ENCODE peak calls at places on chromosome 12, in nine cellular contexts. One of them, this sample, is unnamed.
A peak's percentile ranks its signal among the peaks of the same experiment; 100 is the strongest.

GRCh38 chr12:3725267-3726115 is 27.4 kb downstream of the CRACR2A start:
- DNase-seq in brain microvascular endothelial cell: no peak
- DNase-seq in astrocyte: no peak
- DNase-seq in Panc1: no peak
- DNase-seq in HFFc6: no peak
- DNase-seq in choroid plexus epithelial cell: peak; percentile 29
- DNase-seq in astrocyte of the spinal cord: no peak
- DNase-seq in uterus: no peak
- DNase-seq in GM13976: no peak
- DNase-seq in this sample: peak; percentile 17

GRCh38 chr12:61780435-61780834 is 479.8 kb upstream of the USP15 start:
- DNase-seq in brain microvascular endothelial cell: no peak
- DNase-seq in astrocyte: no peak
- DNase-seq in Panc1: no peak
- DNase-seq in HFFc6: no peak
- DNase-seq in choroid plexus epithelial cell: no peak
- DNase-seq in astrocyte of the spinal cord: no peak
- DNase-seq in uterus: no peak
- DNase-seq in GM13976: no peak
- DNase-seq in this sample: no peak

GRCh38 chr12:87848248-87848868 is 180.8 kb downstream of the C12orf50 start:
- DNase-seq in brain microvascular endothelial cell: peak; percentile 67
- DNase-seq in astrocyte: peak; percentile 51
- DNase-seq in Panc1: peak; percentile 38
- DNase-seq in HFFc6: peak; percentile 43
- DNase-seq in choroid plexus epithelial cell: peak; percentile 93
- DNase-seq in astrocyte of the spinal cord: peak; percentile 82
- DNase-seq in uterus: no peak
- DNase-seq in GM13976: peak; percentile 15
- DNase-seq in this sample: peak; percentile 58

GRCh38 chr12:130669205-130669557 is 46.9 kb downstream of the RIMBP2 start:
- DNase-seq in brain microvascular endothelial cell: no peak
- DNase-seq in astrocyte: no peak
- DNase-seq in Panc1: no peak
- DNase-seq in HFFc6: no peak
- DNase-seq in choroid plexus epithelial cell: no peak
- DNase-seq in astrocyte of the spinal cord: no peak
- DNase-seq in uterus: no peak
- DNase-seq in GM13976: no peak
- DNase-seq in this sample: no peak

GRCh38 chr12:52207106-52207505 is 15.3 kb upstream of the KRT80 start:
- DNase-seq in brain microvascular endothelial cell: no peak
- DNase-seq in astrocyte: no peak
- DNase-seq in Panc1: no peak
- DNase-seq in HFFc6: no peak
- DNase-seq in choroid plexus epithelial cell: no peak
- DNase-seq in astrocyte of the spinal cord: no peak
- DNase-seq in uterus: no peak
- DNase-seq in GM13976: peak; percentile 16
- DNase-seq in this sample: no peak

GRCh38 chr12:95022477-95022876 is 19.0 kb upstream of the NDUFA12 start:
- DNase-seq in brain microvascular endothelial cell: no peak
- DNase-seq in astrocyte: no peak
- DNase-seq in Panc1: no peak
- DNase-seq in HFFc6: no peak
- DNase-seq in choroid plexus epithelial cell: peak; percentile 4
- DNase-seq in astrocyte of the spinal cord: no peak
- DNase-seq in uterus: no peak
- DNase-seq in GM13976: no peak
- DNase-seq in this sample: no peak

GRCh38 chr12:45583011-45583657 is 146.4 kb upstream of the ARID2 start:
- DNase-seq in brain microvascular endothelial cell: peak; percentile 79
- DNase-seq in astrocyte: peak; percentile 69
- DNase-seq in Panc1: no peak
- DNase-seq in HFFc6: no peak
- DNase-seq in choroid plexus epithelial cell: peak; percentile 41
- DNase-seq in astrocyte of the spinal cord: peak; percentile 11
- DNase-seq in uterus: no peak
- DNase-seq in GM13976: no peak
- DNase-seq in this sample: no peak

GRCh38 chr12:123267991-123268843 is 3.4 kb downstream of the CDK2AP1 start:
- DNase-seq in brain microvascular endothelial cell: no peak
- DNase-seq in astrocyte: peak; percentile 15
- DNase-seq in Panc1: no peak
- DNase-seq in HFFc6: no peak
- DNase-seq in choroid plexus epithelial cell: no peak
- DNase-seq in astrocyte of the spinal cord: peak; percentile 25
- DNase-seq in uterus: no peak
- DNase-seq in GM13976: no peak
- DNase-seq in this sample: peak; percentile 13

GRCh38 chr12:123983822-123984485 is 10.9 kb downstream of the ZNF664 start:
- DNase-seq in brain microvascular endothelial cell: peak; percentile 40
- DNase-seq in astrocyte: peak; percentile 40
- DNase-seq in Panc1: no peak
- DNase-seq in HFFc6: peak; percentile 53
- DNase-seq in choroid plexus epithelial cell: peak; percentile 90
- DNase-seq in astrocyte of the spinal cord: peak; percentile 73
- DNase-seq in uterus: peak; percentile 41
- DNase-seq in GM13976: peak; percentile 39
- DNase-seq in this sample: peak; percentile 76

GRCh38 chr12:57838594-57839302 is 7.8 kb downstream of the CTDSP2 start:
- DNase-seq in brain microvascular endothelial cell: no peak
- DNase-seq in astrocyte: no peak
- DNase-seq in Panc1: no peak
- DNase-seq in HFFc6: no peak
- DNase-seq in choroid plexus epithelial cell: peak; percentile 33
- DNase-seq in astrocyte of the spinal cord: no peak
- DNase-seq in uterus: no peak
- DNase-seq in GM13976: no peak
- DNase-seq in this sample: no peak

GRCh38 chr12:76863005-76863670 is 15.7 kb downstream of the CSRP2 start:
- DNase-seq in brain microvascular endothelial cell: peak; percentile 53
- DNase-seq in astrocyte: peak; percentile 93
- DNase-seq in Panc1: no peak
- DNase-seq in HFFc6: peak; percentile 75
- DNase-seq in choroid plexus epithelial cell: peak; percentile 48
- DNase-seq in astrocyte of the spinal cord: peak; percentile 73
- DNase-seq in uterus: no peak
- DNase-seq in GM13976: no peak
- DNase-seq in this sample: peak; percentile 98

GRCh38 chr12:130044991-130045621 is 117.2 kb upstream of the FZD10 start:
- DNase-seq in brain microvascular endothelial cell: no peak
- DNase-seq in astrocyte: no peak
- DNase-seq in Panc1: no peak
- DNase-seq in HFFc6: no peak
- DNase-seq in choroid plexus epithelial cell: no peak
- DNase-seq in astrocyte of the spinal cord: no peak
- DNase-seq in uterus: no peak
- DNase-seq in GM13976: no peak
- DNase-seq in this sample: no peak

GRCh38 chr12:47812797-47813490 is 6.8 kb downstream of the HDAC7 start:
- DNase-seq in brain microvascular endothelial cell: peak; percentile 78
- DNase-seq in astrocyte: peak; percentile 84
- DNase-seq in Panc1: no peak
- DNase-seq in HFFc6: peak; percentile 83
- DNase-seq in choroid plexus epithelial cell: peak; percentile 90
- DNase-seq in astrocyte of the spinal cord: peak; percentile 93
- DNase-seq in uterus: peak; percentile 92
- DNase-seq in GM13976: peak; percentile 93
- DNase-seq in this sample: peak; percentile 81

GRCh38 chr12:13982010-13982409 is 608 bp upstream of the GRIN2B start:
- DNase-seq in brain microvascular endothelial cell: no peak
- DNase-seq in astrocyte: no peak
- DNase-seq in Panc1: no peak
- DNase-seq in HFFc6: no peak
- DNase-seq in choroid plexus epithelial cell: no peak
- DNase-seq in astrocyte of the spinal cord: no peak
- DNase-seq in uterus: no peak
- DNase-seq in GM13976: peak; percentile 27
- DNase-seq in this sample: no peak

GRCh38 chr12:121610239-121611149 is 15.8 kb upstream of the ORAI1 start:
- DNase-seq in brain microvascular endothelial cell: no peak
- DNase-seq in astrocyte: no peak
- DNase-seq in Panc1: no peak
- DNase-seq in HFFc6: peak; percentile 30
- DNase-seq in choroid plexus epithelial cell: peak; percentile 22
- DNase-seq in astrocyte of the spinal cord: no peak
- DNase-seq in uterus: peak; percentile 79
- DNase-seq in GM13976: peak; percentile 15
- DNase-seq in this sample: peak; percentile 55

GRCh38 chr12:29149691-29150382 is 759 bp downstream of the FAR2 start:
- DNase-seq in brain microvascular endothelial cell: no peak
- DNase-seq in astrocyte: no peak
- DNase-seq in Panc1: no peak
- DNase-seq in HFFc6: no peak
- DNase-seq in choroid plexus epithelial cell: no peak
- DNase-seq in astrocyte of the spinal cord: no peak
- DNase-seq in uterus: no peak
- DNase-seq in GM13976: peak; percentile 36
- DNase-seq in this sample: no peak

GRCh38 chr12:56257491-56258067 is 605 bp downstream of the ANKRD52 start:
- DNase-seq in brain microvascular endothelial cell: no peak
- DNase-seq in astrocyte: peak; percentile 18
- DNase-seq in Panc1: no peak
- DNase-seq in HFFc6: no peak
- DNase-seq in choroid plexus epithelial cell: peak; percentile 36
- DNase-seq in astrocyte of the spinal cord: peak; percentile 39
- DNase-seq in uterus: no peak
- DNase-seq in GM13976: peak; percentile 51
- DNase-seq in this sample: no peak

GRCh38 chr12:56255671-56256070 is 2.5 kb downstream of the ANKRD52 start:
- DNase-seq in brain microvascular endothelial cell: no peak
- DNase-seq in astrocyte: no peak
- DNase-seq in Panc1: no peak
- DNase-seq in HFFc6: no peak
- DNase-seq in choroid plexus epithelial cell: no peak
- DNase-seq in astrocyte of the spinal cord: no peak
- DNase-seq in uterus: no peak
- DNase-seq in GM13976: no peak
- DNase-seq in this sample: no peak

GRCh38 chr12:56257071-56257470 is 1.1 kb downstream of the ANKRD52 start:
- DNase-seq in brain microvascular endothelial cell: no peak
- DNase-seq in astrocyte: no peak
- DNase-seq in Panc1: no peak
- DNase-seq in HFFc6: no peak
- DNase-seq in choroid plexus epithelial cell: no peak
- DNase-seq in astrocyte of the spinal cord: no peak
- DNase-seq in uterus: no peak
- DNase-seq in GM13976: no peak
- DNase-seq in this sample: no peak

GRCh38 chr12:56258068-56258819 is at the start of gene ANKRD52:
- DNase-seq in brain microvascular endothelial cell: peak; percentile 43
- DNase-seq in astrocyte: peak; percentile 66
- DNase-seq in Panc1: no peak
- DNase-seq in HFFc6: peak; percentile 66
- DNase-seq in choroid plexus epithelial cell: peak; percentile 67
- DNase-seq in astrocyte of the spinal cord: peak; percentile 69
- DNase-seq in uterus: peak; percentile 75
- DNase-seq in GM13976: peak; percentile 97
- DNase-seq in this sample: peak; percentile 83

GRCh38 chr12:56256326-56256960 is 1.7 kb downstream of the ANKRD52 start:
- DNase-seq in brain microvascular endothelial cell: no peak
- DNase-seq in astrocyte: peak; percentile 26
- DNase-seq in Panc1: no peak
- DNase-seq in HFFc6: peak; percentile 15
- DNase-seq in choroid plexus epithelial cell: peak; percentile 18
- DNase-seq in astrocyte of the spinal cord: peak; percentile 46
- DNase-seq in uterus: no peak
- DNase-seq in GM13976: peak; percentile 26
- DNase-seq in this sample: peak; percentile 46
- TF ChIP-seq CTCF in brain microvascular endothelial cell: peak; percentile 50
- TF ChIP-seq CTCF in astrocyte: no peak
- TF ChIP-seq CTCF in Panc1: no peak
- TF ChIP-seq CTCF in HFFc6: peak; percentile 49
- TF ChIP-seq CTCF in choroid plexus epithelial cell: peak; percentile 35
- TF ChIP-seq CTCF in astrocyte of the spinal cord: no peak
- TF ChIP-seq CTCF in uterus: no peak
- TF ChIP-seq CTCF in GM13976: no peak
- TF ChIP-seq CTCF in this sample: peak; percentile 17

GRCh38 chr12:132329036-132329738 is at the start of gene GALNT9:
- DNase-seq in brain microvascular endothelial cell: no peak
- DNase-seq in astrocyte: no peak
- DNase-seq in Panc1: no peak
- DNase-seq in HFFc6: no peak
- DNase-seq in choroid plexus epithelial cell: peak; percentile 23
- DNase-seq in astrocyte of the spinal cord: no peak
- DNase-seq in uterus: no peak
- DNase-seq in GM13976: no peak
- DNase-seq in this sample: no peak
- TF ChIP-seq CTCF in brain microvascular endothelial cell: no peak
- TF ChIP-seq CTCF in astrocyte: no peak
- TF ChIP-seq CTCF in Panc1: no peak
- TF ChIP-seq CTCF in HFFc6: no peak
- TF ChIP-seq CTCF in choroid plexus epithelial cell: no peak
- TF ChIP-seq CTCF in astrocyte of the spinal cord: no peak
- TF ChIP-seq CTCF in uterus: no peak
- TF ChIP-seq CTCF in GM13976: no peak
- TF ChIP-seq CTCF in this sample: no peak

DNA sequence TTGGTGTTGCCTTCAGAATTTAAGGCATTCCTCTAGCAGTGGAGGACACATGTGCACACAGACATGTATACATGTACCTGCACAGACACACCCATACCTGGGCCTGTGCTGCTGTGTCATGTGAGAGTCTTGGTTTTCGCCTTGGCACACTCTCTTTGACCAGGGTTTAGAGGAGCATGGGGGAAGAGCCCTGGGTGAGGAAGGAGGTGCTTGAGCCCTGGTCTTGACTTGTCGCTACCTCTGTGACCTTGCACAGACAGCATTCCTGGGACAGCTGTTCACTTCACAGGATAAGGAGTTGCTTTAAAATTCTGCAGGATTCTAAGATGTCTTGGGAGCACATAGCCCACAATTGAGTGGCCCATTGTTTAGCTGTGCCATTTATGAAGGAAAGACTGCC is 94.7 kb downstream of the DDX51 start:
- DNase-seq in brain microvascular endothelial cell: no peak
- DNase-seq in astrocyte: no peak
- DNase-seq in Panc1: no peak
- DNase-seq in HFFc6: no peak
- DNase-seq in choroid plexus epithelial cell: no peak
- DNase-seq in astrocyte of the spinal cord: no peak
- DNase-seq in uterus: no peak
- DNase-seq in GM13976: no peak
- DNase-seq in this sample: no peak
- TF ChIP-seq CTCF in brain microvascular endothelial cell: no peak
- TF ChIP-seq CTCF in astrocyte: no peak
- TF ChIP-seq CTCF in Panc1: no peak
- TF ChIP-seq CTCF in HFFc6: no peak
- TF ChIP-seq CTCF in choroid plexus epithelial cell: no peak
- TF ChIP-seq CTCF in astrocyte of the spinal cord: no peak
- TF ChIP-seq CTCF in uterus: no peak
- TF ChIP-seq CTCF in GM13976: no peak
- TF ChIP-seq CTCF in this sample: no peak

GRCh38 chr12:127712561-127712960 is 554.4 kb upstream of the TMEM132C start:
- DNase-seq in brain microvascular endothelial cell: no peak
- DNase-seq in astrocyte: no peak
- DNase-seq in Panc1: no peak
- DNase-seq in HFFc6: no peak
- DNase-seq in choroid plexus epithelial cell: no peak
- DNase-seq in astrocyte of the spinal cord: no peak
- DNase-seq in uterus: no peak
- DNase-seq in GM13976: no peak
- DNase-seq in this sample: no peak

GRCh38 chr12:127716181-127716580 is 550.8 kb upstream of the TMEM132C start:
- DNase-seq in brain microvascular endothelial cell: no peak
- DNase-seq in astrocyte: no peak
- DNase-seq in Panc1: no peak
- DNase-seq in HFFc6: no peak
- DNase-seq in choroid plexus epithelial cell: no peak
- DNase-seq in astrocyte of the spinal cord: no peak
- DNase-seq in uterus: no peak
- DNase-seq in GM13976: no peak
- DNase-seq in this sample: no peak

GRCh38 chr12:127711108-127711507 is 555.9 kb upstream of the TMEM132C start:
- DNase-seq in brain microvascular endothelial cell: no peak
- DNase-seq in astrocyte: no peak
- DNase-seq in Panc1: no peak
- DNase-seq in HFFc6: no peak
- DNase-seq in choroid plexus epithelial cell: no peak
- DNase-seq in astrocyte of the spinal cord: no peak
- DNase-seq in uterus: no peak
- DNase-seq in GM13976: no peak
- DNase-seq in this sample: no peak
- TF ChIP-seq CTCF in brain microvascular endothelial cell: peak; percentile 51
- TF ChIP-seq CTCF in astrocyte: peak; percentile 30
- TF ChIP-seq CTCF in Panc1: peak; percentile 65
- TF ChIP-seq CTCF in HFFc6: peak; percentile 69
- TF ChIP-seq CTCF in choroid plexus epithelial cell: no peak
- TF ChIP-seq CTCF in astrocyte of the spinal cord: peak; percentile 47
- TF ChIP-seq CTCF in uterus: no peak
- TF ChIP-seq CTCF in GM13976: no peak
- TF ChIP-seq CTCF in this sample: peak; percentile 48